ENCODE peak calls at places on chromosomes 11 and 22, in five cellular contexts. Z is central memory CD4-positive, alpha-beta T cell; L is AG09319; T is stimulated activated naive CD4-positive, alpha-beta T cell; P is stimulated activated CD4-positive, alpha-beta T cell treated with anti-CD3 and anti-CD28 coated beads, Interleukin-1b, Interleukin-23, amount 100 ng/mL, for 1 hour. R is an unnamed sample.
A peak's percentile ranks its signal among the peaks of the same experiment; 100 is the strongest.

GRCh38 chr11:133951484-133952198 is 5.1 kb downstream of the IGSF9B start:
- DNase-seq in L (no peak), T (no peak), P (no peak), Z (no peak), R (no peak)

GRCh38 chr11:122159173-122159701 is 43.2 kb upstream of the BLID start:
- DNase-seq in T (no peak), Z (no peak), L (no peak), P (no peak), R (peak; percentile 80)

GRCh38 chr22:36235585-36235984 is 3.7 kb downstream of the APOL2 start:
- DNase-seq in L (no peak), P (no peak), T (no peak), Z (no peak), R (no peak)

GRCh38 chr11:69892237-69892985 is 73.2 kb upstream of the FGF3 start:
- DNase-seq in T (no peak), L (no peak), Z (no peak), P (no peak), R (no peak)

GRCh38 chr11:117371453-117371852 is 43.8 kb downstream of the CEP164 start:
- DNase-seq in P (no peak), Z (no peak), L (no peak), T (no peak), R (no peak)

GRCh38 chr11:19121646-19122045 is 4.7 kb downstream of the ZDHHC13 start:
- DNase-seq in T (no peak), L (no peak), Z (no peak), P (no peak), R (no peak)

GRCh38 chr11:103234974-103235373 is 125.7 kb downstream of the DYNC2H1 start:
- DNase-seq in T (no peak), L (peak; percentile 47), P (no peak), Z (no peak), R (no peak)

GRCh38 chr11:75582935-75583709 is 21.1 kb downstream of the SERPINH1 start:
- DNase-seq in P (no peak), L (no peak), Z (peak; percentile 33), T (peak; percentile 29), R (peak; percentile 66)

GRCh38 chr11:44036811-44037657 is 10.7 kb upstream of the ACCSL start:
- DNase-seq in Z (no peak), P (no peak), T (no peak), L (peak; percentile 62), R (peak; percentile 92)

GRCh38 chr11:134360050-134360835 is 28.5 kb downstream of the GLB1L2 start:
- DNase-seq in T (peak; percentile 48), L (no peak), Z (peak; percentile 53), P (peak; percentile 27), R (peak; percentile 90)

GRCh38 chr11:134063991-134064747 is 4.7 kb upstream of the JAM3 start:
- DNase-seq in L (no peak), Z (no peak), P (no peak), T (no peak), R (no peak)

GRCh38 chr22:28799834-28800307 is 498 bp downstream of the XBP1 start:
- DNase-seq in L (peak; percentile 45), T (no peak), Z (no peak), P (no peak), R (peak; percentile 50)

GRCh38 chr11:117099681-117100080 is 1.5 kb upstream of the SIK3 start:
- DNase-seq in Z (no peak), P (no peak), L (no peak), T (no peak), R (no peak)

GRCh38 chr11:69497221-69497787 is 15.8 kb downstream of the LINC01488 start:
- DNase-seq in P (no peak), T (no peak), L (peak; percentile 83), Z (no peak), R (peak; percentile 68)

GRCh38 chr11:57460756-57461749 is 725 bp downstream of the RTN4RL2 start:
- DNase-seq in T (peak; percentile 18), P (no peak), Z (no peak), L (no peak), R (no peak)

GRCh38 chr11:45803981-45804805 is 756 bp upstream of the SLC35C1 start:
- DNase-seq in P (peak; percentile 11), Z (peak; percentile 59), T (peak; percentile 55), L (no peak), R (peak; percentile 57)

GRCh38 chr11:113133071-113133470 is 171.9 kb downstream of the NCAM1 start:
- DNase-seq in L (no peak), Z (no peak), T (no peak), P (no peak), R (no peak)

GRCh38 chr11:33574366-33574765 is 126.3 kb downstream of the C11orf91 start:
- DNase-seq in T (no peak), L (no peak), P (no peak), Z (no peak), R (no peak)